ENCODE peak calls at places on chromosomes 16 and 17, in six cellular contexts. M is lower lobe of right lung; A is hepatocyte; R is effector memory CD4-positive, alpha-beta T cell; U is psoas muscle; G is heart right ventricle. B is an unnamed sample. For H3K4me1, the result is how much of the 10 kb centered on the place peaks cover.

GRCh38 chr16:17313085-17313611 is 157.6 kb downstream of the XYLT1 start:
- DNase-seq in G (no peak), U (peak), R (no peak), A (peak), M (no peak), B (peak)

GRCh38 chr17:27430882-27431491 is 25.3 kb upstream of the KSR1 start:
- DNase-seq in G (peak), R (no peak), M (no peak), A (peak), U (peak), B (peak)

GRCh38 chr16:57225978-57226377 is 19.1 kb upstream of the ARL2BP start:
- DNase-seq in R (no peak), G (no peak), U (no peak), M (no peak), A (no peak), B (no peak)

GRCh38 chr16:3475604-3476375 is 19.5 kb downstream of the C16orf90 start:
- DNase-seq in G (no peak), M (no peak), U (no peak), A (no peak), R (no peak), B (no peak)

GRCh38 chr17:60901806-60902205 is 224.2 kb downstream of the BCAS3 start:
- DNase-seq in R (no peak), A (no peak), G (no peak), U (no peak), M (no peak), B (no peak)

GRCh38 chr16:50622643-50623369 is 58.3 kb downstream of the SNX20 start:
- DNase-seq in M (no peak), U (no peak), A (no peak), G (no peak), R (no peak), B (no peak)

GRCh38 chr17:3512512-3513171 is 36.8 kb downstream of the ASPA start:
- DNase-seq in G (peak), M (no peak), R (no peak), U (peak), A (no peak), B (no peak)

GRCh38 chr16:28910046-28911031 is 14.7 kb downstream of the RABEP2 start:
- DNase-seq in A (no peak), R (no peak), U (no peak), G (no peak), M (no peak), B (no peak)

GRCh38 chr16:15484662-15485061 is 50.3 kb downstream of the BMERB1 start:
- DNase-seq in A (no peak), R (no peak), M (no peak), G (no peak), U (no peak), B (no peak)

GRCh38 chr17:83104577-83105505 is 25.4 kb downstream of the METRNL start:
- DNase-seq in G (no peak), R (no peak), M (no peak), A (no peak), U (no peak), B (no peak)

GRCh38 chr16:26111900-26112299 is 420.1 kb downstream of the HS3ST4 start:
- DNase-seq in U (no peak), M (no peak), G (no peak), A (no peak), R (no peak), B (no peak)

GRCh38 chr16:12541672-12542071 is 262.0 kb downstream of the CPPED1 start:
- DNase-seq in R (no peak), G (no peak), A (no peak), M (no peak), U (no peak), B (no peak)

GRCh38 chr16:10039220-10040096 is 142.8 kb downstream of the GRIN2A start:
- DNase-seq in G (peak), U (no peak), A (peak), R (no peak), M (no peak), B (peak)

GRCh38 chr17:47279062-47279801 is 25.6 kb downstream of the ITGB3 start:
- DNase-seq in A (peak), R (no peak), G (peak), U (peak), M (peak), B (no peak)

GRCh38 chr17:80743181-80743771 is 198.6 kb downstream of the RPTOR start:
- DNase-seq in G (no peak), A (no peak), U (peak), R (no peak), M (no peak), B (peak)

GRCh38 chr16:49592507-49593422 is 219.2 kb downstream of the C16orf78 start:
- DNase-seq in M (no peak), U (no peak), G (no peak), A (peak), R (no peak), B (peak)

GRCh38 chr17:43661699-43662431 is at the start of gene MEOX1:
- DNase-seq in R (no peak), M (no peak), A (no peak), U (peak), G (no peak), B (no peak)

GRCh38 chr16:50281391-50282009 is 15.1 kb downstream of the ADCY7 start:
- DNase-seq in M (peak), G (peak), A (no peak), R (no peak), U (peak), B (no peak)

GRCh38 chr16:84228321-84228838 is 11.4 kb downstream of the KCNG4 start:
- DNase-seq in M (peak), G (peak), A (peak), R (no peak), U (peak), B (peak)

GRCh38 chr16:55323637-55324490 is at the start of gene IRX6:
- DNase-seq in G (peak), A (peak), M (peak), U (peak), R (no peak), B (peak)

GRCh38 chr16:1572664-1573063 is 39.2 kb downstream of the TMEM204 start:
- DNase-seq in M (no peak), A (no peak), G (no peak), R (no peak), U (no peak), B (no peak)

GRCh38 chr17:34354637-34355036 is 1.6 kb upstream of the CCL13 start:
- DNase-seq in M (no peak), A (no peak), R (no peak), U (no peak), G (no peak), B (no peak)

GRCh38 chr16:57138281-57138935 is 46.0 kb downstream of the CPNE2 start:
- DNase-seq in R (no peak), G (no peak), U (no peak), M (no peak), A (no peak), B (no peak)

GRCh38 chr16:89829630-89830437 is 1.6 kb downstream of the SPIRE2 start:
- DNase-seq in M (no peak), U (no peak), R (no peak), G (no peak), A (no peak), B (no peak)

DNA sequence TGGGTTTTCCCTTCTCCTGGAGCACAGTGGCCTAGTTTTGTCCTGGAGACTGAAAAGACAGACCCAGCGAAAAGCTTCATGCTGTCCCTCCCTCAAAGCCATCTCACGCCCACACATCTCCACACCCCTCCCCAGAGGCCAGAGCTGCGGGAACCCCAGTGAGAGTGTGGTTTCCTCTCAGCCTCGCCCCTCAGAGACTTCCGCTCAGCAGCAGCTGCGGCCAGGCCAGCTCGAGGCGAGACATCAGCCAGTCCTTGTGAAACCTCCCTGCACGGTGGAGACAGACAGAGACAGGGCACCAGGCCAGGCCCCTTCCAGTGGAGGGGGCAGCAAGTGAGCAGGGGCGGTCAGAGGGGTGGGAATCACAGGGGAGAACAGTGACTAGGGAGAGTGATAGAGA is 77.0 kb upstream of the TNRC6C start:
- DNase-seq in U (peak), R (peak), A (peak), G (peak), M (peak), B (peak)
- H3K4me1 ChIP-seq in U (under half), R (half or more), A (under half), G (half or more), M (under half), B (under half)

DNA sequence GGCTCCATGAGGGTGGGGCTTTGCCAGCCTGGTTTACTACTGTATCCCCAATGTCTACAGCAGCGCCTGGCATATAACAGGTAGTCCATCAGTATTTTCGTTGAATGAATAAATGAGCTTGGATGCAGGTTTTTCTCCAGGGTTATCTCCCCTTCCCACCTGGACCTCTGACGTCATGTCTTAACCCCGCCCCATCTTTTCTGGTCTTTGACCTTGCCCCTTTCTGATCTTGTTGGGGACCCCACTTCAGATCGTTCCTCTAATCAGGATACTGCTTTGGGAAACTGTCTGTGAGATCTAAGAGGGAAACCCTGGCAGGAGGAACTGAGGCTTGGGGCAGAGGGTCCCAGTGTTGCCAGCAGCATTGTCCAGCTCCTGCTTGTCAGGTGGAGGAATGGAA is 68.8 kb upstream of the GCSH start:
- DNase-seq in M (no peak), G (no peak), U (no peak), A (no peak), R (no peak), B (no peak)
- H3K4me1 ChIP-seq in M (under half), G (under half), U (under half), A (under half), R (under half), B (under half)

GRCh38 chr17:76635039-76635438 is 8.5 kb downstream of the ST6GALNAC1 start:
- DNase-seq in U (no peak), R (no peak), G (no peak), M (no peak), A (no peak), B (no peak)
- H3K4me1 ChIP-seq in U (under half), R (under half), G (under half), M (under half), A (under half), B (under half)

DNA sequence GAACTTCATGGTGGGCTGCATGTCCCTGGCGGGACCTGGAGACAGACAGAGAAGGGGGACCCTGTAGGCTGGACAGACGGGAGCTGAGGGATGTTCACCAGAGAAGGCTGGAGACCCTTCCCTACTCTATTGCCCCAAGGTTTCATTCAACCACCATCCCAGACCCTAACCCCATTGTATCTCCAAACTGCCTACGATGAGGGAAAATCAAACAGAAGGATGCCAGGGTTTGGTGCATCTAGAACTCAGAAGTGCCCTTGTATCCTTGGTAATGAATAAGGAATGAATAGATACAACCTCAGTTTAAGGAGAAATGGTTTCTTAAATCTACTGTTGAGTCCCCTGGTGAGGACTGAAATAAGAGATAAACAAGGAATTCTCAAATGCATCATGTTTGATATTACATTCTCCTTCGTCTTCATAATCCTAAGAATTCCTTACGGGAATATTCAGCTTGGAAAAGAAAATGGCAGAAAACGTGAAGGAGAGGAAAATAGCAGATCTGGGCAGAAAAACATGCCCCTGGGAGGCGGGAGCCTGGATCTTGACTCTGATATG is 16.4 kb downstream of the TNS4 start:
- DNase-seq in R (no peak), U (no peak), G (no peak), A (no peak), M (no peak), B (no peak)
- H3K4me1 ChIP-seq in R (under half), U (under half), G (under half), A (under half), M (under half), B (under half)

DNA sequence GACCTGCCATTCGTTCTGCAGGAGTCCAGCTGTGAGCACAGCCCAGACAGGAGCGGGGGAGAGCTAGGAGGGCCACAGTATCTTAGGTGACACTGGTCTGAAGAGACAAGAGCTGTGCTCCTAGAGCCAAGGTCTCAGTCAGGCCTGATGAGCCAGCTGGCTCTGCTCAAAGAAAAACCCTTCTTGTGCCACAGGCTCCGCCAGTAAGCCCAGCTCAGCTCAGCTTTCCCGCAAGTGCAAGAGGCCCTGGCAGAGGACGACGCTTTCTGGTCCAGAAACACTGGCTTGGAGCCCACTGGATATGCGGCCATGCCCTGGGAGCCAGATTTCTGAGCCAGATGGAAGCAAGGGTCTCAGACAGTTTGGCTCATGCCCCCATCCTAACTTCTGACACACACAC is 23.9 kb downstream of the PEMT start:
- DNase-seq in G (peak), R (no peak), A (peak), M (no peak), U (peak), B (peak)
- H3K4me1 ChIP-seq in G (under half), R (under half), A (under half), M (under half), U (under half), B (under half)

DNA sequence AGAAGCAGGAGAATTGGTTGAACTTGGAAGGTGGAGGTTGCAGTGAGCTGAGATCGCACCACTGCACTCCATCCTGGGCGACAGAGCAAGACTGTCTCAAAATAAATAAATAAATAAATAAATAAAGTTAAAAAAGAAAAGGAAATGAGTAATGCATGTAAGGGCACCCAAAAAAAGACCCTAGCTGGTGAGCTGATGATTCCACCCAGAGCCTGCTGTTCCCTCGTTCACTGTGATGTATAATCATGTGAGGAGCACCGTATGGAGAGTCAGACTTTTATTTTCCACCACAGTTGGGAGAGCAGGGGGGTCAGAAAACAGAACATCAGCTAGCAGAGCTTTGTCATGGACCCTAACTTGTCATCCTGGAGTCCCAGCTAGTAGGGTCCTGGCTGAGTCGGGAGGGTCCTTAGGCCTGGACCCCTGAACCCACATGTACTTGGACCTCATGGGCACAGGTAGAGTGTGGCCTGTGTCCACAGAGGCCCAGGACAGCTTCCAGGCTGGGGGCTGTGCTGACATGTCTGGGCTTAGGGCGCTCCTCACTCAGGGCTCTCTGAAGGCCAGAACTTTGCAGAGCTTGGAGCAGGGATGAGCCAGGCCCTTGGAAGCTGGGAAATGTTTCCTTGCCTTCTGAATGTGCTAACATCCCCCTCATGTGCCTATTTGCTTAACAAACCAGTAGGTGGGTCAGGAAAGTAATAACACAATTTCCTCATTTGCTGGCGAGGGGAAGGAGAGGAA is 18.8 kb upstream of the LASP1NB start:
- DNase-seq in A (peak), G (no peak), U (peak), M (no peak), R (no peak), B (no peak)
- H3K4me1 ChIP-seq in A (under half), G (half or more), U (under half), M (half or more), R (under half), B (under half)

GRCh38 chr17:38896373-38896954 is 26.6 kb downstream of the LASP1 start:
- DNase-seq in G (peak), M (no peak), A (no peak), R (no peak), U (no peak), B (no peak)
- H3K4me1 ChIP-seq in G (half or more), M (half or more), A (under half), R (half or more), U (under half), B (under half)

GRCh38 chr17:45043813-45044540 is 7.5 kb downstream of the DCAKD start:
- DNase-seq in U (no peak), R (no peak), G (no peak), A (no peak), M (no peak), B (no peak)
- H3K4me1 ChIP-seq in U (under half), R (under half), G (under half), A (under half), M (under half), B (under half)

DNA sequence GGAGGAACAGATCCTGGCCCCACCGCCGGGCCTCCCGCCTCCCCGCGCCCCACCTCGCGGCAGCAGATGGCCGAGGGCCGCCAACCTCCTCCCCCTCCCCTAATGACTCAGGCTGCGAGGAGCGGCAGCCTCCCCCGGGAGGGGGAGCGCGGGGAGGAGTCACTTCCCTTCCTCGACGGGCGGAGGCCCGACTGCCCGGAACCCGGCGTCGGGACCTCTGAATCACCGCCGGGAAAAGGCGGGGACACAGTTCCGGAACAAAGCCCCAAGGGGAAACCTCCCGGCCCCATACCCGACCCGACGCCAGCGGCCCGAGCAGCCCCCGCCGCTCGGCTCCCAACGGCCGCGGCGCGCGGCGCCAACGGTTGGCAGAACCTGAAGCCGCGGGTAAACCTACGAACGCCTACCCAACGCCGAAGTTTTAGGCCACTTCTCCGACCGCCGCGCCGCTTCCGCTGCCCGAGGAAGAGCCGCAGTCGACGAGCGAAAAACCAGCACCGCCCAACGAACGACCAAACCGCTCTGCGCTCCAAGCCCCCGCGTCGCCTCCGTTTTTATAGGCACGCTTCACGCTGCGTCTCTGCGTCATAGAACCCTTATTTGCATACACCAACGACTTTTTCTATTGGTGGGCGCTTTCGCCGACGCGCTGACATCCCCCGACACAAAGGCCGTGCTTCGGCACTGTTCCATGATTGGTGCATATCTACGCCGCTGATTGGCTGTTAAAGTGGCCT is 5.2 kb upstream of the UNK start:
- DNase-seq in G (peak), A (peak), M (peak), U (peak), R (peak), B (peak)
- H3K4me1 ChIP-seq in G (half or more), A (under half), M (half or more), U (under half), R (under half), B (under half)